ENCODE peak calls at places on chromosomes 2 and 18, in seven cellular contexts. J is prostate gland, Q is GM23338, O is dorsolateral prefrontal cortex, U is epithelial cell of prostate, Y is substantia nigra, X is fibroblast of lung. C is an unnamed sample.

GRCh38 chr2:132703396-132703795 is 33.4 kb upstream of the LYPD1 start:
- DNase-seq in J (no peak), Q (no peak), O (no peak), U (no peak), Y (no peak), X (peak; percentile 68), C (no peak)

GRCh38 chr2:24334245-24334633 is 26.1 kb downstream of the ITSN2 start:
- DNase-seq in J (peak; percentile 10), Q (no peak), O (no peak), U (no peak), Y (no peak), X (peak; percentile 65), C (no peak)

GRCh38 chr2:9217838-9218770 is 11.5 kb downstream of the ASAP2 start:
- DNase-seq in J (no peak), Q (peak; percentile 51), O (no peak), U (no peak), Y (no peak), X (peak; percentile 49), C (no peak)

GRCh38 chr2:15034246-15034645 is 401.7 kb downstream of the LRATD1 start:
- DNase-seq in J (no peak), Q (no peak), O (no peak), U (no peak), Y (no peak), X (no peak), C (no peak)

GRCh38 chr2:28636491-28636890 is 115.1 kb upstream of the PPP1CB start:
- DNase-seq in J (no peak), Q (no peak), O (no peak), U (no peak), Y (no peak), X (no peak), C (no peak)

GRCh38 chr2:53509827-53510785 is 257.5 kb upstream of the CHAC2 start:
- DNase-seq in J (no peak), Q (peak; percentile 46), O (no peak), U (no peak), Y (no peak), X (no peak), C (no peak)

GRCh38 chr2:189086710-189087109 is 92.9 kb downstream of the COL5A2 start:
- DNase-seq in J (no peak), Q (no peak), O (no peak), U (no peak), Y (no peak), X (peak; percentile 84), C (no peak)

GRCh38 chr2:166127217-166128155 is at the start of gene SCN1A:
- DNase-seq in J (no peak), Q (peak; percentile 81), O (no peak), U (no peak), Y (no peak), X (peak; percentile 38), C (no peak)

GRCh38 chr2:172693529-172694185 is 42.0 kb upstream of the RAPGEF4 start:
- DNase-seq in J (no peak), Q (no peak), O (no peak), U (no peak), Y (no peak), X (no peak), C (no peak)

GRCh38 chr18:52090005-52090404 is 250.0 kb upstream of the DCC start:
- DNase-seq in J (no peak), Q (no peak), O (no peak), U (no peak), Y (no peak), X (no peak), C (no peak)

GRCh38 chr2:126885701-126886121 is 13.0 kb upstream of the TEX51 start:
- DNase-seq in J (no peak), Q (peak; percentile 44), O (no peak), U (no peak), Y (no peak), X (peak; percentile 33), C (no peak)

GRCh38 chr2:73885406-73885805 is 7.4 kb upstream of the ACTG2 start:
- DNase-seq in J (no peak), Q (no peak), O (no peak), U (no peak), Y (no peak), X (no peak), C (no peak)

GRCh38 chr2:120543899-120544298 is 191.8 kb upstream of the GLI2 start:
- DNase-seq in J (no peak), Q (peak; percentile 45), O (no peak), U (no peak), Y (no peak), X (no peak), C (no peak)

GRCh38 chr2:240286596-240286995 is 146.1 kb upstream of the OTOS start:
- DNase-seq in J (no peak), Q (no peak), O (no peak), U (no peak), Y (no peak), X (no peak), C (no peak)

DNA sequence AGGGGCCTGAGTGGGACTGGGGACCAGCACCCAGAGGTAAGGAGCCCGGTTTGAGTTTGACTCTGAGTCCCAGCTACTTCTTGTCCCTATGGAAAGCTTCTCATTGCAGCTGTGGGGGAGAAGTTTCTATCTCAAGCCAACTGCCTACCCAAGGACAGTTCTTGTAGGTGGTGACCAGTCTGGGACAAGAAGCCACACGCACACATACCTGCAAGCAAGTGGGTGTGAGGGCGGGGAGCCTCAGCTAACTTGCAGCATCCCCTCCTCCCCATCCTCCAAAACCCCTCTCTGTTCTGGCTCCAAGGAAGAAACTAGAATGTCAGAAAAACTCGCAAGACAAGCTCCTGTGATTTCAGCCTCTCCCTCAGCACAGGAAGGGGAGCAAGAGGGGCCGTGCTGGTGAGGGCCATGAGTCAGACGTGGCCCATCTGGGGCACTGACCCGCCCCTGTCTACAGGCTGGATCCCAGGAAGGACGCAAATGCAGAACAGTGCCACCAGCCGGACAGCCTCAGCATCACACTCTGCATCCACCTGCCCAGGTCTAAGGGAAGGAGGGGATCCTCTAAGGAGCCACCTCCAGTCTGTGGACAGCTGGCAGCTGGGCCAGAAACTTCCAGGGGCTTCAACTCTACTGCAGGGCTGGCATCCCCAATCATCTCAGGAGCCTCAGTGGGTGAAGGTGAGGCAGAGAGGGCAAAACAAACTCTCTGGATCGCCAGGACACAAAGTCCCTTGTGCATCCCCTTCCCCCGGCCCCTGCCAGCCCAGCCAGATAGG is 103.4 kb downstream of the TNS1 start:
- DNase-seq in J (peak; percentile 75), Q (peak; percentile 89), O (no peak), U (peak; percentile 55), Y (no peak), X (peak; percentile 89), C (peak; percentile 68)
- H3K27ac ChIP-seq in J (peak overlapping the region; percentile 91), Q (no peak overlapping the region), O (peak overlapping the region; percentile 63), U (peak overlapping the region; percentile 20), Y (peak overlapping the region; percentile 73), X (peak overlapping the region; percentile 54), C (peak overlapping the region; percentile 98)

GRCh38 chr2:170362895-170363582 is 185.1 kb downstream of the MYO3B start:
- DNase-seq in J (no peak), Q (no peak), O (no peak), U (no peak), Y (no peak), X (peak; percentile 9), C (no peak)

GRCh38 chr2:170360546-170361358 is 182.8 kb downstream of the MYO3B start:
- DNase-seq in J (no peak), Q (no peak), O (no peak), U (no peak), Y (no peak), X (no peak), C (no peak)

GRCh38 chr2:170365003-170365402 is 187.1 kb downstream of the MYO3B start:
- DNase-seq in J (no peak), Q (no peak), O (no peak), U (no peak), Y (no peak), X (no peak), C (no peak)

GRCh38 chr2:170361359-170361936 is 183.5 kb downstream of the MYO3B start:
- DNase-seq in J (peak; percentile 50), Q (peak; percentile 82), O (no peak), U (no peak), Y (no peak), X (peak; percentile 38), C (peak; percentile 12)

GRCh38 chr2:170362313-170362795 is 184.4 kb downstream of the MYO3B start:
- DNase-seq in J (no peak), Q (no peak), O (no peak), U (no peak), Y (no peak), X (no peak), C (no peak)
- H3K27ac ChIP-seq in J (no peak overlapping the region), Q (no peak overlapping the region), O (no peak overlapping the region), U (no peak overlapping the region), Y (no peak overlapping the region), X (no peak overlapping the region), C (no peak overlapping the region)

DNA sequence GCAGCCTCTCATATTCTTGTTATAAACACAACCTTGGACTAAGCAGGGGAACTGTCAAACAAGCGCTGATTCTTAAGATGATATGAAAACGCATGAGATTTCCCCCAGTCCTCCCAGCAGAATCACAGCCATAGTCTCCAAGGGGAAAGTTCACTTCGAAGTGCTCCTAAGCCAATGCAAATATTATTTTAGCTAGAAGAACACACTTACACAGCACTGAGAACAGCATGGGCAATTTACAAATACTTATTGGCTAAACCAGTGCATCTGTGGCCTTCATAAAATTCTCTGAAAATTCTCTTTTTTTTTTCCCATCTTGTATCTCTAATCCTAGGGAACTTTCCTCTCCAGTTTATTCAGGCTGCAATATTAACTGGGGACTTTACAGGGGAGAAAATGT is 471.5 kb downstream of the MBD2 start:
- DNase-seq in J (no peak), Q (no peak), O (no peak), U (no peak), Y (no peak), X (no peak), C (no peak)
- H3K27ac ChIP-seq in J (no peak overlapping the region), Q (no peak overlapping the region), O (no peak overlapping the region), U (no peak overlapping the region), Y (no peak overlapping the region), X (no peak overlapping the region), C (no peak overlapping the region)

DNA sequence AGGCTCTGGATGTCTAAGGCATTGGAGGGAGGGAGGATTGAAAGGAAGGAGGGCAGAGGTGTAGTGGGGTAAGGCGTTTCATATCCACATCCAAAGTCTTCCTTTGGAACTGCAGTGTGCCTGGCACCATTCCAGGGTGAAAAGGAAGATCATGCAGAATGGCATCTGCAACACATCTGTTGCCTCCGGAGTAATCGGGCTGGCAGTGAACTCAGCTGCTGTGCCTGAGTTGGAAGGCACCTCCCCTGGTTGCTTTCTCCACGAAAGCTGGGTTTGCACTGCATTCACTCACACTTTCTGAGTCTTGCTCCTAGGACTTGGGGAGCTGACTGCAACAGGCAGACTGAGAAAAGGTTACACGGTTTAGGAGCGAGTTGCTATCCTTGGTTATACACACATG is 30.3 kb upstream of the SEC11C start:
- DNase-seq in J (no peak), Q (no peak), O (no peak), U (no peak), Y (no peak), X (no peak), C (no peak)
- H3K27ac ChIP-seq in J (no peak overlapping the region), Q (no peak overlapping the region), O (no peak overlapping the region), U (no peak overlapping the region), Y (no peak overlapping the region), X (no peak overlapping the region), C (no peak overlapping the region)

C was measured in heart right ventricle.